ENCODE peak calls at places on chromosome 6, in ten cellular contexts. G, J, S, Q, P, E, I, Z, L and K are unnamed samples.
A peak's percentile ranks its signal among the peaks of the same experiment; 100 is the strongest.

GRCh38 chr6:66825539-66825938 is 1118.5 kb upstream of the EYS start:
- DNase-seq in G (no peak), J (no peak), S (no peak), Q (no peak), P (no peak), E (no peak), I (no peak), Z (no peak), L (no peak), K (no peak)

GRCh38 chr6:130927305-130927704 is 100.1 kb downstream of the SMLR1 start:
- DNase-seq in G (no peak), J (no peak), S (peak; percentile 27), Q (peak; percentile 31), P (peak; percentile 23), E (no peak), I (no peak), Z (no peak), L (no peak), K (no peak)

GRCh38 chr6:126812651-126813050 is 305.8 kb upstream of the RSPO3 start:
- DNase-seq in G (peak; percentile 25), J (no peak), S (peak; percentile 16), Q (no peak), P (no peak), E (peak; percentile 47), I (no peak), Z (no peak), L (no peak), K (no peak)

GRCh38 chr6:7146079-7146828 is 38.5 kb downstream of the RREB1 start:
- DNase-seq in G (peak; percentile 62), J (peak; percentile 52), S (no peak), Q (peak; percentile 81), P (peak; percentile 56), E (peak; percentile 62), I (no peak), Z (peak; percentile 80), L (peak; percentile 59), K (peak; percentile 56)

GRCh38 chr6:92376711-92377110 is 1042.6 kb downstream of the EPHA7 start:
- DNase-seq in G (peak; percentile 1), J (no peak), S (no peak), Q (no peak), P (peak; percentile 15), E (no peak), I (no peak), Z (no peak), L (no peak), K (no peak)

GRCh38 chr6:109393882-109394281 is 11.6 kb upstream of the CD164 start:
- DNase-seq in G (no peak), J (no peak), S (no peak), Q (no peak), P (no peak), E (no peak), I (no peak), Z (no peak), L (no peak), K (no peak)

GRCh38 chr6:79463721-79464120 is 73.5 kb downstream of the LCA5 start:
- DNase-seq in G (no peak), J (peak; percentile 69), S (peak; percentile 21), Q (peak; percentile 54), P (peak; percentile 74), E (peak; percentile 75), I (no peak), Z (no peak), L (no peak), K (no peak)

GRCh38 chr6:77633471-77633870 is 19.4 kb upstream of the MEI4 start:
- DNase-seq in G (no peak), J (no peak), S (no peak), Q (no peak), P (no peak), E (no peak), I (no peak), Z (no peak), L (no peak), K (no peak)

GRCh38 chr6:4103929-4104328 is 25.0 kb upstream of the FAM217A start:
- DNase-seq in G (no peak), J (no peak), S (no peak), Q (peak; percentile 35), P (no peak), E (peak; percentile 60), I (no peak), Z (no peak), L (peak; percentile 63), K (no peak)

GRCh38 chr6:22008248-22008836 is 288.5 kb downstream of the PRL start:
- DNase-seq in G (no peak), J (no peak), S (no peak), Q (no peak), P (no peak), E (no peak), I (no peak), Z (no peak), L (no peak), K (no peak)

GRCh38 chr6:156866181-156866862 is 89.1 kb downstream of the ARID1B start:
- DNase-seq in G (peak; percentile 28), J (no peak), S (no peak), Q (no peak), P (peak; percentile 26), E (peak; percentile 65), I (no peak), Z (no peak), L (no peak), K (peak; percentile 32)

GRCh38 chr6:124393536-124393935 is 568.7 kb upstream of the RNF217 start:
- DNase-seq in G (no peak), J (no peak), S (no peak), Q (no peak), P (no peak), E (no peak), I (no peak), Z (no peak), L (no peak), K (no peak)

DNA sequence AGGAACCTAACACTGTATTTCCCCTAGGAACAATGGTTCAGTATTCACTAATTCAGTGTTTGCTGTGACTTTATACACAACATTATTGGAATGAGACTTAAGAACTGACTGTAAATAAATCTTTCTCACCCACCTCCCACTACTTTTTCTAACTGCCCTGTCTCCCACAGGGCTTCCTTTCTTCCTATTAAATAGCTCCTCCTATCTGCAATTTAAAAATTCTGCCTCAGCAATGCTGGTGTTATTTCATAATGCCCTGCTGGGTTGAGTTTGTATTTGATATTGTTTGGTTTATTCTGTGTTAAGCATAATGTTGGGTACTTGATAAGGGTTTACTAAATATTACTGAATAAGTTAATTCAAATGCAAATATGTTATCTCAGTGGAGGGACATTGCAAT is 573.1 kb upstream of the RNF217 start:
- DNase-seq in G (no peak), J (peak; percentile 41), S (no peak), Q (no peak), P (no peak), E (no peak), I (no peak), Z (no peak), L (no peak), K (no peak)
- TF ChIP-seq CTCF in G (no peak), J (peak; percentile 57), S (peak; percentile 22), Q (no peak), P (no peak), E (peak; percentile 44), I (no peak), Z (no peak), L (no peak), K (no peak)

DNA sequence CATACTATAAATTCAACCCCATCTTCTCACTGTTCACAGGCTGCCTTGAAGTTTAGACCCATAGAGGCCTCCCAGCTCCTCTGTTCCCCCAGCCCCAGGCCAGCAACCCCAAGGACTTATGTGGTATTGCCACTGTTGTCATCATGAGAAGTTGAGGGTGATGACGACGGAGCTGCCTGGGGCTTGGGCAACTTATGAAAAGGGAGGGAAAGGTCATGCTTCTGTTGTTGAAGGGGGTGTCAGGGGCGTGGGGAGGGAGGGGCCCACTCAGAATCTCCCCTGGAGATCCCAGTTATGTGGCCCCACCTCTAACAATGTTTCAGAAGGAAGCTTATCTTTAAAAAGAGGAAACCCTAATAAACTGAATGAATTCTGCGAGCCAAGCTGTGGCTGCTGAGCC is 4.2 kb downstream of the ADTRP start:
- DNase-seq in G (no peak), J (no peak), S (no peak), Q (no peak), P (no peak), E (no peak), I (no peak), Z (no peak), L (no peak), K (no peak)
- H3K4me1 ChIP-seq in G (peaks cover 6% of the 10 kb centered on the region), J (peaks cover 21% of the 10 kb centered on the region), S (peaks cover 26% of the 10 kb centered on the region), Q (peaks cover 4% of the 10 kb centered on the region), P (peaks cover 13% of the 10 kb centered on the region), E (peaks cover 30% of the 10 kb centered on the region), I (no peaks in the 10 kb centered on the region), Z (peaks cover 19% of the 10 kb centered on the region), L (peaks cover 4% of the 10 kb centered on the region), K (peaks cover 10% of the 10 kb centered on the region)

DNA sequence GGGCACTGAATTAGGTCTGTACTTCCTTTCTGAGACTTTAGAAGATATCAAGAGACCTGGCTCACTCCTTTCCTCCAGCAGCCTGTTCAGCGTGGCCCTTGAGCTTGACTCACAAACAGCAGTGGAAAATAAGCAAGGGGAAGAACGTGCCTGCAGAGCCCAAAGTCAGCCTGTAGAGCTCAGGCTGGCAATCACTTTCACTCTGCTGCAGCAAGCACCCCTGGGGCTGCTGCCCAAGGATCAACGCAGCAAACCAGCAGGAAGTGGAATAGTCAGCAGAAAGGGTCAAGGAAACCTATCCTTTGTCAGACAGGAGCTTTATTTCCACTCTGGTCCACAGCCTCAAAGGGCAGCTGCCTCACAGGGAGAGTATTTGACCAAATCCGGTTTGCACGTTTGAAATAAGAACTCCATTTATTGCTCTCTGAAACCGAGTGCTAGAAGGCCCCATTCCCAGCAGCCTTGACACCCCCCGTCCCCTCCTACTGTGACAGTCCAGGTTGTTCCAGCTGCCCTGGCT is 77.4 kb downstream of the PRDM1 start:
- DNase-seq in G (peak; percentile 80), J (peak; percentile 50), S (peak; percentile 29), Q (peak; percentile 27), P (peak; percentile 28), E (peak; percentile 79), I (no peak), Z (no peak), L (no peak), K (no peak)
- TF ChIP-seq CTCF in G (no peak), J (no peak), S (no peak), Q (no peak), P (no peak), E (peak; percentile 32), I (no peak), Z (no peak), L (no peak), K (no peak)

DNA sequence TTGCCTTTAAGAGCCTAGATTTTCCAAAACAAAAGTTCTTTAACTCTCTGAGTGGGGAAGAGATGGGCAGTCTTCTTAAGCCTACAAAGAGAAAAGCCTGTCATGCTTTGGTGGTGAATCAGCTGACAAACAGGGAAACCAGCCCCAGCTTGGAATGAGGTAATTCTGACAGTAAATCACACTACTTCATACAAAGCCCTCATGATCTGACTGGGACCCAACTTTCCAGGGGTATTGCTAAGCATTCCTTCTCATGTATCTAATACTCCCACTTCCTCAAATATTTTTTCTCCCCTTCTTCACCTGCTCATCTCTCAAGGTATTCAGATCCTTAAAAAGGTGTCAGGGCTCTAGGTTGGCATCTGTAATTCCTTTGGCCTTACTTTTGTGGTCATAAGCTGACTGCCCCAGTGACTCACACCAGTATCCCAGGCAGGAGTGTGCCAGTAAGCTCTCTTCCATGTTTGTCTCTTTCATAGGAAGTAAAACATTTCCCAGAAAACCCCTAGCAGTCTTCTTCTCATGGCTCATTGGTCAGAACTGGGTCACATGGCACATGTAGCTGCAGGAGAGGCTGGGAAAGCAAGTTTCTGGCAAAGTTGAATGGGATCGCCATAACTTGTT is 15.0 kb upstream of the TBC1D22B start:
- DNase-seq in G (peak; percentile 98), J (no peak), S (no peak), Q (peak; percentile 31), P (peak; percentile 84), E (no peak), I (no peak), Z (no peak), L (no peak), K (peak; percentile 35)
- H3K4me1 ChIP-seq in G (peaks cover 5% of the 10 kb centered on the region), J (no peaks in the 10 kb centered on the region), S (no peaks in the 10 kb centered on the region), Q (peaks cover 10% of the 10 kb centered on the region), P (peaks cover 26% of the 10 kb centered on the region), E (no peaks in the 10 kb centered on the region), I (peaks cover 7% of the 10 kb centered on the region), Z (peaks cover 42% of the 10 kb centered on the region), L (peaks cover 46% of the 10 kb centered on the region), K (peaks cover 71% of the 10 kb centered on the region)